ENCODE peak calls at places on chromosome 17, in seven cellular contexts. B is CD8-positive, alpha-beta memory T cell; V is kidney epithelial cell; A is OCI-LY7; Q is bronchial epithelial cell; I is left ventricle myocardium inferior; Z is adrenal gland. O is an unnamed sample.

GRCh38 chr17:74006366-74006765 is 197.1 kb upstream of the RPL38 start:
- DNase-seq in B (no peak), V (no peak), A (no peak), Q (no peak), I (no peak), Z (no peak), O (no peak)

GRCh38 chr17:56642424-56642823 is 48.9 kb downstream of the NOG start:
- DNase-seq in B (no peak), V (no peak), A (no peak), Q (no peak), I (no peak), Z (no peak), O (no peak)

GRCh38 chr17:64787921-64788271 is 125.8 kb upstream of the SMURF2 start:
- DNase-seq in B (no peak), V (no peak), A (no peak), Q (no peak), I (no peak), Z (no peak), O (no peak)

GRCh38 chr17:40014375-40014980 is 762 bp upstream of the CSF3 start:
- DNase-seq in B (no peak), V (no peak), A (no peak), Q (no peak), I (no peak), Z (peak; percentile 60), O (no peak)

GRCh38 chr17:47180337-47180736 is 8.8 kb downstream of the CDC27 start:
- DNase-seq in B (no peak), V (no peak), A (no peak), Q (no peak), I (no peak), Z (no peak), O (no peak)

GRCh38 chr17:48113201-48113676 is 5.7 kb downstream of the SNX11 start:
- DNase-seq in B (peak; percentile 26), V (no peak), A (no peak), Q (no peak), I (no peak), Z (no peak), O (no peak)

GRCh38 chr17:28725166-28725659 is 820 bp downstream of the TLCD1 start:
- DNase-seq in B (no peak), V (no peak), A (peak; percentile 58), Q (peak; percentile 54), I (no peak), Z (no peak), O (no peak)

GRCh38 chr17:18139949-18140348 is 31.4 kb downstream of the MYO15A start:
- DNase-seq in B (no peak), V (no peak), A (no peak), Q (no peak), I (no peak), Z (no peak), O (no peak)

GRCh38 chr17:15649861-15650391 is 30.4 kb upstream of the FBXW10B start:
- DNase-seq in B (no peak), V (no peak), A (no peak), Q (peak; percentile 69), I (no peak), Z (peak; percentile 66), O (peak; percentile 71)

GRCh38 chr17:7380855-7381683 is at the start of gene TNK1:
- DNase-seq in B (no peak), V (no peak), A (no peak), Q (peak; percentile 62), I (peak; percentile 48), Z (no peak), O (no peak)

GRCh38 chr17:5854871-5855554 is 215.2 kb upstream of the WSCD1 start:
- DNase-seq in B (no peak), V (no peak), A (no peak), Q (no peak), I (no peak), Z (no peak), O (no peak)

GRCh38 chr17:43779145-43780125 is 658 bp upstream of the DUSP3 start:
- DNase-seq in B (no peak), V (no peak), A (no peak), Q (no peak), I (no peak), Z (no peak), O (no peak)

GRCh38 chr17:17940451-17940911 is 31.7 kb downstream of the TOM1L2 start:
- DNase-seq in B (no peak), V (no peak), A (no peak), Q (no peak), I (no peak), Z (no peak), O (no peak)

GRCh38 chr17:45413498-45413923 is 19.2 kb downstream of the ARHGAP27 start:
- DNase-seq in B (no peak), V (no peak), A (no peak), Q (no peak), I (peak; percentile 62), Z (no peak), O (no peak)

GRCh38 chr17:11899494-11899893 is 97.8 kb downstream of the ZNF18 start:
- DNase-seq in B (no peak), V (no peak), A (no peak), Q (no peak), I (no peak), Z (no peak), O (no peak)

GRCh38 chr17:48236681-48237134 is 129.1 kb downstream of the SNX11 start:
- DNase-seq in B (no peak), V (no peak), A (no peak), Q (peak; percentile 99), I (no peak), Z (no peak), O (no peak)

GRCh38 chr17:41691031-41691777 is 2.5 kb downstream of the EIF1 start:
- DNase-seq in B (no peak), V (no peak), A (no peak), Q (no peak), I (no peak), Z (no peak), O (no peak)

GRCh38 chr17:40553694-40554534 is 11.4 kb downstream of the CCR7 start:
- DNase-seq in B (no peak), V (no peak), A (peak; percentile 29), Q (no peak), I (peak; percentile 74), Z (peak; percentile 23), O (peak; percentile 93)

GRCh38 chr17:51165680-51166197 is 472 bp upstream of the NME2 start:
- DNase-seq in B (peak; percentile 3), V (no peak), A (no peak), Q (peak; percentile 38), I (no peak), Z (peak; percentile 42), O (no peak)

GRCh38 chr17:62827722-62828498 is 19.8 kb upstream of the MARCHF10 start:
- DNase-seq in B (no peak), V (no peak), A (no peak), Q (no peak), I (no peak), Z (no peak), O (no peak)

GRCh38 chr17:17851101-17851500 is 14.3 kb upstream of the SREBF1 start:
- DNase-seq in B (no peak), V (no peak), A (no peak), Q (no peak), I (no peak), Z (no peak), O (no peak)

GRCh38 chr17:78995761-78996451 is 13.7 kb downstream of the CANT1 start:
- DNase-seq in B (no peak), V (no peak), A (no peak), Q (no peak), I (no peak), Z (peak; percentile 81), O (no peak)
- H3K36me3 ChIP-seq in B (peaks cover 21% of the 10 kb centered on the region), V (peaks cover 2% of the 10 kb centered on the region), A (peaks cover 88% of the 10 kb centered on the region), Q (peaks cover 36% of the 10 kb centered on the region), I (peaks cover 74% of the 10 kb centered on the region), Z (peaks cover 71% of the 10 kb centered on the region), O (peaks cover 42% of the 10 kb centered on the region)

DNA sequence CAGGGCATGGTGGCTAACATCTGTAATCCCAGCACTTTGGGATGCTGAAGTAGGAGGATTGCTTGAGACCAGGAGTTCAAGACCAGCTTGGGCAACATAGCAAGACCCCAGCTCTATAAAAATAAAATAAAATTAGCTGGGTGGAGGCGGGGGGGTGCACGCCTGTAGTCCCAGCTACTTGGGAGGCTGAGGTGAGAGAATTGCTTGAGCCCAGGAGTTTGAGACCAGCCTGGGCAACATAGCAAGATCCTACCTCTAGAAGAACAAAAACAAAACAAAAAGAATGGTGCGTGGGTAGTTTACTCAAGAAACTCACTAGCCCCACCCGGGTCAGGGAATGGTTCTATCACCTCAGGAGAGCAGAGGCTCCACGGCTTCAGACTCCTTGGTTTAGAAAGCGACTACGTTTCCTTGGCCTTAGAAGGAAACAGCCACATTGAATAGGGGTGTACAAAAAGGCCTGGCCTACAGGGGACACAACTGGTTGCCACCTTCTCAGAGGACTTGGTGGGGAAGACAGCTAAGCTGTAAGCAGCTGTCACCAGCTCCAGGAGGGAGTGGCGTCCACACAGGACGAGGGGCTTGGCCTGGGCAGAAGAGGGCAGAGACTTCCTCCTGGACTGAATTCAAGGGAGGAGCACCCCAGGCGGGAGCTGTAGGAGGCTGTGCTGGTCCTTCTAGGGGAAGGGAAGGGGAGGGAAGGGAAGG is 717 bp downstream of the TK1 start:
- DNase-seq in B (no peak), V (no peak), A (peak; percentile 53), Q (peak; percentile 12), I (peak; percentile 43), Z (no peak), O (no peak)
- H3K36me3 ChIP-seq in B (no peaks in the 10 kb centered on the region), V (no peaks in the 10 kb centered on the region), A (peaks cover 49% of the 10 kb centered on the region), Q (peaks cover 4% of the 10 kb centered on the region), I (peaks cover 11% of the 10 kb centered on the region), Z (no peaks in the 10 kb centered on the region), O (peaks cover 2% of the 10 kb centered on the region)

GRCh38 chr17:58184986-58185761 is 7.4 kb upstream of the EPX start:
- DNase-seq in B (no peak), V (no peak), A (no peak), Q (no peak), I (no peak), Z (no peak), O (no peak)

GRCh38 chr17:58186591-58186990 is 5.9 kb upstream of the EPX start:
- DNase-seq in B (no peak), V (no peak), A (no peak), Q (no peak), I (no peak), Z (no peak), O (no peak)

GRCh38 chr17:58184308-58184985 is 8.1 kb upstream of the EPX start:
- DNase-seq in B (no peak), V (peak; percentile 16), A (no peak), Q (peak; percentile 88), I (no peak), Z (no peak), O (no peak)

GRCh38 chr17:58183514-58183913 is 9.0 kb upstream of the EPX start:
- DNase-seq in B (no peak), V (no peak), A (no peak), Q (no peak), I (no peak), Z (no peak), O (no peak)

DNA sequence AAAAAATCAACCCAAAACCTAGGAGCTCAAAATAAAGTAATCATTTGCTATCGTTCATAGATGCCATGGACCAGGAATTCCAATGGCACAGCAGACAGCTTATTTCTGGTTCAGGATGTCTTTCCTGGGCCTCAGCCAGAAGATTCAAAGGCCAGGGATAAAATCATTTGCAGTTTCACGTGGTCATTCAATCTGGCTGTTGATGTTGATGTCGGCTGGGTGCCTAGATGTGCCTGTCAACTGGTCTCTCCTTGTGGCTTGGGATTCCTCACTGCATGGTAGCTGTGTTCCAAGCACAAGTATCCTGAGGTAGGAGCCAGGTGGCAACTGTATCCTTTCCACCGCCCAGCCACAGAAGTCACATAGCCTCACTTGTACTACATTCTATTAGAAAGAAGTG is 10.7 kb upstream of the EPX start:
- DNase-seq in B (no peak), V (no peak), A (no peak), Q (no peak), I (no peak), Z (no peak), O (no peak)
- H3K36me3 ChIP-seq in B (no peaks in the 10 kb centered on the region), V (no peaks in the 10 kb centered on the region), A (no peaks in the 10 kb centered on the region), Q (no peaks in the 10 kb centered on the region), I (no peaks in the 10 kb centered on the region), Z (no peaks in the 10 kb centered on the region), O (no peaks in the 10 kb centered on the region)

GRCh38 chr17:82029990-82030469 is 1.4 kb upstream of the RAC3 start:
- DNase-seq in B (no peak), V (no peak), A (no peak), Q (no peak), I (no peak), Z (no peak), O (no peak)
- H3K36me3 ChIP-seq in B (no peaks in the 10 kb centered on the region), V (no peaks in the 10 kb centered on the region), A (no peaks in the 10 kb centered on the region), Q (peaks cover 5% of the 10 kb centered on the region), I (no peaks in the 10 kb centered on the region), Z (no peaks in the 10 kb centered on the region), O (no peaks in the 10 kb centered on the region)

O was measured in right atrium auricular region.